ENCODE peak calls at places on chromosomes 4 and X, in four cellular contexts. F is suprapubic skin, X is AG10803, E is cardiac fibroblast. N is an unnamed sample.

GRCh38 chr4:621296-622070 is 3.9 kb upstream of the PDE6B start:
- DNase-seq in F (peak; percentile 43), X (no peak), E (no peak), N (no peak)

GRCh38 chrX:7278356-7278755 is 130.4 kb upstream of the PUDP start:
- DNase-seq in X (no peak), E (no peak), F (no peak), N (no peak)

GRCh38 chrX:71178908-71179307 is 34.3 kb downstream of the NLGN3 start:
- DNase-seq in F (no peak), X (peak; percentile 62), E (peak; percentile 76), N (peak; percentile 66)

GRCh38 chr4:158282252-158282651 is 72.0 kb downstream of the TMEM144 start:
- DNase-seq in F (no peak), E (peak; percentile 63), X (peak; percentile 36), N (peak; percentile 80)

GRCh38 chrX:50202539-50202938 is 1.7 kb upstream of the AKAP4 start:
- DNase-seq in X (no peak), E (peak; percentile 46), F (no peak), N (no peak)

GRCh38 chr4:3295837-3296624 is 3.2 kb downstream of the RGS12 start:
- DNase-seq in E (no peak), X (no peak), F (no peak), N (no peak)

GRCh38 chr4:32462944-32463343 is 1742.8 kb downstream of the PCDH7 start:
- DNase-seq in F (no peak), X (peak; percentile 4), E (peak; percentile 34), N (peak; percentile 5)

GRCh38 chrX:275967-276587 is 5.1 kb upstream of the PLCXD1 start:
- DNase-seq in X (peak; percentile 53), F (peak; percentile 81), E (peak; percentile 42), N (peak; percentile 29)

GRCh38 chr4:40395908-40396806 is 61.0 kb downstream of the CHRNA9 start:
- DNase-seq in F (peak; percentile 69), E (peak; percentile 37), X (no peak), N (peak; percentile 45)

GRCh38 chrX:50988649-50989048 is 78.1 kb downstream of the BMP15 start:
- DNase-seq in E (peak; percentile 44), F (no peak), X (peak; percentile 22), N (peak; percentile 20)

GRCh38 chrX:19840899-19841648 is 46.3 kb downstream of the SH3KBP1 start:
- DNase-seq in E (no peak), X (no peak), F (no peak), N (no peak)

GRCh38 chr4:83569967-83570366 is 34.1 kb downstream of the GPAT3 start:
- DNase-seq in E (no peak), F (no peak), X (no peak), N (no peak)

GRCh38 chrX:2984342-2984741 is 22.0 kb upstream of the ARSH start:
- DNase-seq in E (no peak), X (no peak), F (no peak), N (no peak)

GRCh38 chr4:83252782-83253405 is 31.7 kb downstream of the COQ2 start:
- DNase-seq in X (peak; percentile 78), F (no peak), E (peak; percentile 70), N (peak; percentile 59)

GRCh38 chrX:5876984-5877655 is 351.5 kb downstream of the NLGN4X start:
- DNase-seq in F (no peak), E (peak; percentile 0), X (peak; percentile 0), N (peak; percentile 1)

GRCh38 chrX:108064001-108064400 is 19.1 kb downstream of the VSIG1 start:
- DNase-seq in F (no peak), X (no peak), E (no peak), N (no peak)

GRCh38 chr4:3689006-3689405 is 77.2 kb upstream of the ADRA2C start:
- DNase-seq in E (no peak), X (no peak), F (peak; percentile 37), N (no peak)

GRCh38 chr4:57981123-57981522 is 870.9 kb upstream of the IGFBP7 start:
- DNase-seq in E (no peak), X (no peak), F (no peak), N (no peak)

GRCh38 chrX:15293471-15293870 is 22.0 kb downstream of the ASB11 start:
- DNase-seq in X (no peak), E (peak; percentile 35), F (no peak), N (no peak)

GRCh38 chrX:18877472-18877871 is 106.4 kb downstream of the PHKA2 start:
- DNase-seq in X (no peak), E (no peak), F (no peak), N (no peak)

GRCh38 chrX:70262952-70263567 is 3.1 kb upstream of the P2RY4 start:
- DNase-seq in E (peak; percentile 51), X (peak; percentile 19), F (no peak), N (peak; percentile 40)

GRCh38 chrX:2854918-2855317 is 26.2 kb downstream of the GYG2 start:
- DNase-seq in X (no peak), E (no peak), F (no peak), N (no peak)

GRCh38 chr4:101439926-101440325 is 92.6 kb upstream of the PPP3CA start:
- DNase-seq in E (peak; percentile 55), X (peak; percentile 22), F (no peak), N (peak; percentile 11)

GRCh38 chrX:12138366-12139313 is at the start of gene FRMPD4:
- DNase-seq in X (peak; percentile 39), E (peak; percentile 50), F (no peak), N (no peak)

GRCh38 chrX:69257504-69258127 is 92.4 kb upstream of the PJA1 start:
- DNase-seq in X (no peak), F (no peak), E (no peak), N (no peak)
- TF ChIP-seq CTCF in X (no peak), F (no peak), E (no peak), N (no peak)

GRCh38 chrX:134236690-134237362 is at the start of gene CCDC160:
- DNase-seq in X (no peak), E (peak; percentile 3), F (no peak), N (peak; percentile 23)

GRCh38 chrX:134240209-134240608 is 3.2 kb downstream of the CCDC160 start:
- DNase-seq in F (no peak), E (no peak), X (no peak), N (no peak)

GRCh38 chrX:134237363-134237702 is 351 bp downstream of the CCDC160 start:
- DNase-seq in X (no peak), F (no peak), E (no peak), N (no peak)

GRCh38 chrX:134241960-134242619 is 5.1 kb downstream of the CCDC160 start:
- DNase-seq in E (no peak), X (no peak), F (no peak), N (no peak)

DNA sequence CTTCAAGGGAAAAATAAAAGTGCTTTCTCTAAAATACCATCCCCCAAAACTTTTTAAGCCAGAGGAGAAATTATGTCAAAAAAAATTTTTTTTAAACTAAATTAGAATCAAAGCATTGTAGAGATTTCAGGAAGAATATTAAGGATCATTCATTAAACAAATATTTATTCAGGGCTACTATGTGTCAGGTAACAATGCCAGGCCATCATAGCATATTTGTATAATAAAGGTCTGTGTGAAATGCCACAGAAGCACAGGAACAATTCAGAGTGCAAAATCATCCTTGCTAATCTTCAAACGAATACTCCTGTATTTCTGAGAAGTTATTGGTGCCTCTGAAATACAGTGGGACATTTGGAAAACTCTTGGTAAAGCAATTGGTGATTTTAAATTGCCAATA is 2.0 kb downstream of the CCDC160 start:
- DNase-seq in X (no peak), F (no peak), E (no peak), N (no peak)
- H3K4me3 ChIP-seq in X (no peak overlapping the region), F (no peak overlapping the region), E (no peak overlapping the region), N (no peak overlapping the region)

DNA sequence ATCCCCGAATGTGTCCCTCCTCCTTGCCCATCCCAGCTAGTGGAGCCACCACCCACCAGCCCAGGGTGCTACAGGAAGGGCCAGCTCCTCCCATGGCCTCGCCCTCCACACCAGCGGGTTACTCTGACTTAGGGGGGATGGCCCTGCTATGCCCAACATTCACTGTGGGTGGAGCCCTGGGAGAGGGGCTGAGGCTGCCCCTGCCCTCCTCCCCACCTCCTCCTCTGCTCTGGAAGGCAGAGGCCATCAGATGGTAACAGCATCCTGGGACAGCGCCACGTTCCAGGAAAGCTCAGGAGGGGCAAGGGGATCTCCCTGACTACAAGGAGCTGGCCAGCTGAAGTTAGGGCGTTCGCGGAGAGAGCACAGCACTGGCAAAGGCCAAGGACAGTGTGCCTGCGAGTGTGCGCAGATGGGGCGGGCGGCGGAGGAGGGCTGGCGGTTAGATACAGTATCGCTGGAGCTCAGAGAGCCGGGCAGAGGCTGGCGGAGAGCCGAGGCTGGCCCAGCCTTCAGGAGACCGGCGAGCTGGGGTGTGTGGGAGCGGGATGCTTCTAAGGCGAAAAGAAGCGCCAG is 1.5 kb downstream of the JAKMIP1 start:
- DNase-seq in F (no peak), X (no peak), E (peak; percentile 18), N (no peak)
- TF ChIP-seq CTCF in F (no peak), X (no peak), E (no peak), N (no peak)

DNA sequence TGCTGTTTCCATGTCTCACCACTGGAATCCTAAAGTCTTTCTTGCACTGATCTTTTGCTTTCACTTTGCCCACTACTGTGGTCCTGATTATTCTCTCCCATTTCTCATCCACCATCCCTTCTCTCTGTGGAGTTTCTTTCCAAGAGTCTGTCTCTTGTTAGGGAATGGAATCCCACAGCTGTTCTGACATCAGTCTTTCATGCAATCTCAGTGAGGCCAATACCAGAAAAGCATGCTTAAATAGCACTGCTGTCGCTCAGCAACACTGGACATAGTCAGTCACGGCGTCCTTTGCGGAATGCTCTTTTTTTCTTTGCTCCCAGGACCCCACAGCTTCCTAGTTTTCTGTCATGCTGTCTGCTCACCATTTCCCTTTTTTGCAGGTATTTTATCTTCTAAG is 20.1 kb downstream of the SLITRK4 start:
- DNase-seq in F (no peak), X (no peak), E (no peak), N (peak; percentile 37)
- H3K4me3 ChIP-seq in F (no peak overlapping the region), X (no peak overlapping the region), E (no peak overlapping the region), N (no peak overlapping the region)

GRCh38 chr4:47513493-47513892 is 28.4 kb downstream of the ATP10D start:
- DNase-seq in E (no peak), F (no peak), X (no peak), N (no peak)

GRCh38 chr4:47510036-47510435 is 25.0 kb downstream of the ATP10D start:
- DNase-seq in E (no peak), F (no peak), X (no peak), N (no peak)

GRCh38 chr4:47505666-47506065 is 20.6 kb downstream of the ATP10D start:
- DNase-seq in F (no peak), X (peak; percentile 75), E (no peak), N (no peak)

GRCh38 chr4:47510506-47511143 is 25.6 kb downstream of the ATP10D start:
- DNase-seq in X (peak; percentile 55), F (no peak), E (peak; percentile 56), N (peak; percentile 57)
- TF ChIP-seq CTCF in X (peak; percentile 51), F (no peak), E (peak; percentile 26), N (peak; percentile 34)

GRCh38 chr4:185005209-185005819 is 13.0 kb upstream of the HELT start:
- DNase-seq in F (peak; percentile 81), X (peak; percentile 64), E (peak; percentile 80), N (peak; percentile 78)
- H3K4me3 ChIP-seq in F (peak overlapping the region; percentile 27), X (peak overlapping the region; percentile 26), E (peak overlapping the region; percentile 22), N (peak overlapping the region; percentile 14)

DNA sequence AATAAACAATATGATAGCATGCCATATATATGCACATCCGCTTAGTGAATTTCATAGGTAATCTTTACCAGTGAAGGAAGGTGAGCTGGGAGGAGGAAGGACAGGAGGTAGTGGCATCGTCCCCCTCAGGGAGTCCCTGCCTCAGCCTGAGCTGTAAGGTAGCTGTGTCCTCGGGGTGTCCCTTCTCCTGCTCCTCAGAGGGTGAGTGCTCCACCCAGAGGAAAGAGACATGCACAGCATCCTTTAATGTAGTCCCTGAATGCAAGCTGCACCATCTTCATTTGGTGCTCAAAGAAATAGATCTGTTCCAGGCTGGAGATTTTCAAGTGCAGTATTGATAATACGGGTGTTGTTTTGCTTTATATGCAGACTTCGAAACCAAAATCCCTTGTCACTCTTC is 330.4 kb upstream of the SFRP2 start:
- DNase-seq in X (peak; percentile 30), E (peak; percentile 22), F (no peak), N (no peak)
- TF ChIP-seq CTCF in X (peak; percentile 51), E (peak; percentile 17), F (no peak), N (no peak)

N was measured in astrocyte of the spinal cord.